ENCODE peak calls at places on chromosomes 11 and 22, in five cellular contexts. X is thyroid gland, O is brain microvascular endothelial cell, C is stomach, L is astrocyte of the spinal cord. Q is an unnamed sample.

GRCh38 chr11:44244649-44245308 is 65.2 kb downstream of the ALX4 start:
- DNase-seq in X (no peak), O (peak), C (no peak), L (peak), Q (no peak)

GRCh38 chr11:61697764-61698163 is 17.6 kb downstream of the DAGLA start:
- DNase-seq in X (no peak), O (no peak), C (no peak), L (no peak), Q (no peak)

GRCh38 chr11:14894657-14895598 is 2.9 kb upstream of the CYP2R1 start:
- DNase-seq in X (no peak), O (no peak), C (no peak), L (peak), Q (peak)

GRCh38 chr11:125378083-125378482 is 118.0 kb downstream of the FEZ1 start:
- DNase-seq in X (no peak), O (no peak), C (no peak), L (no peak), Q (no peak)

GRCh38 chr22:20531404-20532181 is 24.2 kb downstream of the MED15 start:
- DNase-seq in X (peak), O (peak), C (peak), L (peak), Q (peak)

GRCh38 chr11:21774212-21774611 is 418.7 kb upstream of the ANO5 start:
- DNase-seq in X (no peak), O (no peak), C (no peak), L (no peak), Q (peak)

GRCh38 chr11:35011389-35011788 is 95.0 kb downstream of the PDHX start:
- DNase-seq in X (no peak), O (no peak), C (no peak), L (peak), Q (peak)

GRCh38 chr11:118275184-118275583 is 11.1 kb upstream of the MPZL2 start:
- DNase-seq in X (no peak), O (no peak), C (no peak), L (no peak), Q (peak)

GRCh38 chr11:76730887-76731286 is 52.3 kb upstream of the TSKU start:
- DNase-seq in X (no peak), O (no peak), C (no peak), L (no peak), Q (no peak)

GRCh38 chr11:69654001-69654659 is 13.2 kb downstream of the CCND1 start:
- DNase-seq in X (no peak), O (no peak), C (no peak), L (no peak), Q (no peak)

GRCh38 chr11:5536482-5536881 is 11.9 kb downstream of the OR52H1 start:
- DNase-seq in X (no peak), O (no peak), C (no peak), L (no peak), Q (no peak)

GRCh38 chr22:45211848-45212247 is 28.8 kb downstream of the KIAA0930 start:
- DNase-seq in X (no peak), O (no peak), C (no peak), L (no peak), Q (no peak)

GRCh38 chr22:31139866-31140716 is at the start of gene PLA2G3:
- DNase-seq in X (peak), O (peak), C (peak), L (peak), Q (peak)

GRCh38 chr11:8386134-8386864 is 122.6 kb upstream of the LMO1 start:
- DNase-seq in X (no peak), O (no peak), C (no peak), L (no peak), Q (no peak)

GRCh38 chr11:90124946-90125345 is 9.5 kb upstream of the NAALAD2 start:
- DNase-seq in X (no peak), O (no peak), C (no peak), L (no peak), Q (no peak)

GRCh38 chr11:122697636-122698167 is 42.2 kb downstream of the UBASH3B start:
- DNase-seq in X (no peak), O (no peak), C (no peak), L (peak), Q (peak)

GRCh38 chr11:75603791-75604736 is 42.0 kb downstream of the SERPINH1 start:
- DNase-seq in X (no peak), O (peak), C (no peak), L (peak), Q (peak)

GRCh38 chr11:406796-407650 is 7.8 kb downstream of the SIGIRR start:
- DNase-seq in X (peak), O (peak), C (peak), L (peak), Q (peak)

GRCh38 chr11:1000357-1000982 is 36.0 kb downstream of the MUC6 start:
- DNase-seq in X (no peak), O (no peak), C (no peak), L (no peak), Q (no peak)

GRCh38 chr11:69033431-69033830 is 15.3 kb upstream of the TPCN2 start:
- DNase-seq in X (no peak), O (no peak), C (no peak), L (no peak), Q (no peak)

GRCh38 chr11:2583605-2583958 is 116.2 kb downstream of the KCNQ1OT1 start:
- DNase-seq in X (peak), O (no peak), C (peak), L (no peak), Q (no peak)

GRCh38 chr11:126129681-126130671 is 67.3 kb upstream of the CDON start:
- DNase-seq in X (peak), O (no peak), C (no peak), L (no peak), Q (no peak)

GRCh38 chr11:62497132-62497915 is 49.3 kb downstream of the AHNAK start:
- DNase-seq in X (no peak), O (peak), C (peak), L (peak), Q (peak)

GRCh38 chr11:76670475-76671235 is at the start of gene LRRC32:
- DNase-seq in X (peak), O (no peak), C (peak), L (no peak), Q (no peak)

GRCh38 chr11:76626921-76627391 is 43.6 kb downstream of the LRRC32 start:
- DNase-seq in X (no peak), O (peak), C (no peak), L (peak), Q (no peak)

GRCh38 chr22:47498969-47499368 is 736.5 kb downstream of the TBC1D22A start:
- DNase-seq in X (no peak), O (no peak), C (no peak), L (no peak), Q (no peak)

GRCh38 chr11:58844600-58844999 is at the start of gene GLYATL2:
- DNase-seq in X (no peak), O (no peak), C (no peak), L (no peak), Q (no peak)

GRCh38 chr11:121476379-121477032 is 23.7 kb upstream of the SORL1-AS1 start:
- DNase-seq in X (peak), O (no peak), C (no peak), L (no peak), Q (peak)

GRCh38 chr11:87325490-87325872 is 287.7 kb downstream of the TMEM135 start:
- DNase-seq in X (no peak), O (no peak), C (no peak), L (no peak), Q (no peak)

GRCh38 chr11:45665206-45665932 is at the start of gene CHST1:
- DNase-seq in X (peak), O (no peak), C (peak), L (peak), Q (no peak)

GRCh38 chr11:44940424-44940823 is 10.3 kb downstream of the TP53I11 start:
- DNase-seq in X (no peak), O (no peak), C (no peak), L (no peak), Q (no peak)

GRCh38 chr11:133337905-133338536 is 194.3 kb downstream of the OPCML start:
- DNase-seq in X (no peak), O (no peak), C (no peak), L (no peak), Q (no peak)

GRCh38 chr11:27717801-27718229 is 17.6 kb upstream of the BDNF start:
- DNase-seq in X (no peak), O (no peak), C (no peak), L (peak), Q (no peak)

GRCh38 chr22:44721206-44721605 is 19.2 kb downstream of the PRR5 start:
- DNase-seq in X (no peak), O (no peak), C (no peak), L (peak), Q (no peak)

GRCh38 chr11:15159085-15159484 is 44.4 kb downstream of the INSC start:
- DNase-seq in X (no peak), O (peak), C (no peak), L (peak), Q (peak)

GRCh38 chr11:108846009-108846408 is 181.1 kb downstream of the DDX10 start:
- DNase-seq in X (no peak), O (no peak), C (no peak), L (no peak), Q (no peak)

GRCh38 chr11:108853151-108853550 is 188.3 kb downstream of the DDX10 start:
- DNase-seq in X (no peak), O (no peak), C (no peak), L (no peak), Q (no peak)

GRCh38 chr11:108852701-108853100 is 187.8 kb downstream of the DDX10 start:
- DNase-seq in X (no peak), O (no peak), C (no peak), L (no peak), Q (no peak)

GRCh38 chr11:108851781-108852180 is 186.9 kb downstream of the DDX10 start:
- DNase-seq in X (no peak), O (no peak), C (no peak), L (no peak), Q (peak)

GRCh38 chr11:108847288-108847687 is 182.4 kb downstream of the DDX10 start:
- DNase-seq in X (no peak), O (no peak), C (no peak), L (no peak), Q (no peak)
- TF ChIP-seq CTCF in X (no peak), O (no peak), C (no peak), L (no peak), Q (no peak)

DNA sequence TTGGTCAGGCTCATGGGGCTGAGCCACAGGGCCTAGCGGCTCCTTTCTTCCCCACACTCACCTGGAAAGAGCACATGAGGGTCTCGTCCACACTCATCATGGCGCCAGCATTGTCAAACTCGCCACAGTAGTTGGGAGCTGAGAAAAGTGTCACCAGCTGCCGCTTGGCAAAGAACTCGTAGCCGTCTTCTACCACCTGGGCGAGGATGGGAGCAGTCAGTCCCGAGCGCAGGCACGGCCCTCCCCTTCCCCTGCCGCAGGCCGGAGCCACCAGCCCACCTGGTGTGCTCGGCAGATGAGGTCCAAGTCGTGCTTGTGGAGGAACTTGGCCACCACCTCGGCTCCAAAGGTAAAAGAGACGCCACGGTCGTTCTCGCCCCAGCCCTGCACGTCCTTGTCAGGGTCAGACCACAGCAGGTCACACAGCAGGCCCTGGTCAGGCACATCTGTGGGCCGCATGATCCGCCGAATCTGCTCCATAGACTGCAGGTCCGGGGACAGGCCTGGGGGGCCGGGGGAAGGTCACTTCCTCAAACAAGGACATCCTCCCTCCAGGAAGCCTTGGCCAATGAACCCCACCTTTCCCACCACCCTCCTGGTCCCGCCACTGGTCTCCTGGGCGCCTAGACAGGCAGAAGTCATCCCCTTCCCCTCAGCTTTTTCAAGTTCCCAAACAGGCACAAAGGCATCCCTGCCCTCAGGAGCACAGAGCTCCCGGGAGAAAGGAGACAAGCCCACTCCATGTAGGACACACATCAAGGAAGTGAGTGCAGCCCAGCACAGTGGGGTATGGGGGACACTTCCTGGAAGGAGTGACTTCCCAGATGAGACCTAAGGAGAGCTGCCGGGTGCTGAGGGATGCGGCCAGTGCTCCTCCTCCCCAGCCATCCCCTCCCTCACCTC is 2.7 kb downstream of the PPP1CA start:
- DNase-seq in X (no peak), O (no peak), C (no peak), L (no peak), Q (no peak)
- H3K4me3 ChIP-seq in X (no peak), O (no peak), C (no peak), L (no peak), Q (no peak)

GRCh38 chr11:112584674-112585073 is 324.0 kb upstream of the PLET1 start:
- DNase-seq in X (no peak), O (no peak), C (no peak), L (no peak), Q (peak)
- TF ChIP-seq CTCF in X (no peak), O (peak), C (no peak), L (peak), Q (peak)

GRCh38 chr11:65641233-65642013 is 3.5 kb downstream of the SIPA1 start:
- DNase-seq in X (no peak), O (no peak), C (no peak), L (no peak), Q (no peak)

GRCh38 chr11:65639623-65640482 is 2.0 kb downstream of the SIPA1 start:
- DNase-seq in X (no peak), O (no peak), C (no peak), L (no peak), Q (no peak)

GRCh38 chr11:65640483-65641207 is 2.7 kb downstream of the SIPA1 start:
- DNase-seq in X (no peak), O (no peak), C (peak), L (no peak), Q (no peak)

GRCh38 chr11:65643971-65644370 is 6.1 kb downstream of the SIPA1 start:
- DNase-seq in X (no peak), O (no peak), C (no peak), L (no peak), Q (peak)

GRCh38 chr11:65642014-65642671 is 4.2 kb downstream of the SIPA1 start:
- DNase-seq in X (no peak), O (no peak), C (no peak), L (no peak), Q (no peak)
- H3K4me3 ChIP-seq in X (no peak), O (no peak), C (no peak), L (peak), Q (no peak)

GRCh38 chr11:19739872-19740271 is 27.2 kb downstream of the NAV2 start:
- DNase-seq in X (peak), O (no peak), C (no peak), L (peak), Q (no peak)
- TF ChIP-seq CTCF in X (no peak), O (peak), C (no peak), L (peak), Q (no peak)

GRCh38 chr11:114092478-114092877 is 33.0 kb downstream of the ZBTB16 start:
- DNase-seq in X (no peak), O (no peak), C (no peak), L (no peak), Q (no peak)

GRCh38 chr11:114090225-114090624 is 30.7 kb downstream of the ZBTB16 start:
- DNase-seq in X (no peak), O (no peak), C (no peak), L (no peak), Q (no peak)

GRCh38 chr11:114089748-114090147 is 30.2 kb downstream of the ZBTB16 start:
- DNase-seq in X (peak), O (no peak), C (no peak), L (no peak), Q (no peak)

GRCh38 chr11:114091791-114092397 is 32.4 kb downstream of the ZBTB16 start:
- DNase-seq in X (no peak), O (no peak), C (no peak), L (no peak), Q (no peak)

GRCh38 chr11:114090976-114091375 is 31.5 kb downstream of the ZBTB16 start:
- DNase-seq in X (no peak), O (no peak), C (no peak), L (no peak), Q (no peak)
- H3K4me3 ChIP-seq in X (no peak), O (no peak), C (no peak), L (no peak), Q (no peak)

DNA sequence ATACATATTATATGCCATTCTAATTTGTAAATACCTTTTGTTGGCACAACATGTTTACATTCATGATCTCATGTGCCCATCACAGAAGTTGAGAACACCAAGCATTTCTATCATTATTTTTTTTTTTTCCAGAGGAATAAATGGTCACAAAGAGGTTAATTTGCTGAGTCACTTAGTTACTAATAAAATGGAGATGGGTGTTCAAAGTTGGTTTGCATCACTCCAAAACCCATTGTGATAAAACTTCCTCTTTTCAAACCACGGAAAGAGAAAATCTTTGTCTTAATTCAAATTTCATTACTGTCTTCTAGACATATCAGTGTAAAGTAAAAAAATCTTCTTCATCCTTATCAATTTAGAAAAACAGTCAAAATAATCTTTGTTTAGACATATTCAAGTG is 636.8 kb upstream of the CCDC179 start:
- DNase-seq in X (no peak), O (no peak), C (no peak), L (no peak), Q (no peak)
- TF ChIP-seq CTCF in X (no peak), O (no peak), C (no peak), L (no peak), Q (no peak)

GRCh38 chr11:103112364-103112763 is 3.1 kb downstream of the DYNC2H1 start:
- DNase-seq in X (no peak), O (no peak), C (no peak), L (no peak), Q (no peak)
- H3K4me3 ChIP-seq in X (no peak), O (no peak), C (no peak), L (no peak), Q (no peak)

GRCh38 chr22:35547993-35548761 is 7.5 kb downstream of the RASD2 start:
- DNase-seq in X (no peak), O (no peak), C (no peak), L (no peak), Q (no peak)
- TF ChIP-seq CTCF in X (no peak), O (peak), C (no peak), L (peak), Q (no peak)

GRCh38 chr11:94379619-94380018 is 21.6 kb downstream of the GPR83 start:
- DNase-seq in X (no peak), O (no peak), C (no peak), L (no peak), Q (no peak)
- H3K4me3 ChIP-seq in X (no peak), O (no peak), C (no peak), L (no peak), Q (no peak)